ENCODE peak calls at places on chromosomes 13 and 19, in seven cellular contexts. One of them, this sample, is unnamed.

GRCh38 chr19:51166846-51167490 is 24.9 kb downstream of the SIGLEC7 start:
- DNase-seq in K562: no peak
- DNase-seq in SK-N-SH: no peak
- DNase-seq in GM12892: no peak
- DNase-seq in GM12878: no peak
- DNase-seq in HepG2: no peak
- DNase-seq in H1: no peak
- DNase-seq in this sample: no peak

GRCh38 chr13:33642374-33643065 is 175.4 kb upstream of the RFC3 start:
- DNase-seq in K562: no peak
- DNase-seq in SK-N-SH: no peak
- DNase-seq in GM12892: no peak
- DNase-seq in GM12878: no peak
- DNase-seq in HepG2: peak; percentile 99
- DNase-seq in H1: no peak
- DNase-seq in this sample: no peak

GRCh38 chr19:15702590-15702930 is 25.3 kb upstream of the OR10H2 start:
- DNase-seq in K562: peak; percentile 28
- DNase-seq in SK-N-SH: peak; percentile 31
- DNase-seq in GM12892: no peak
- DNase-seq in GM12878: no peak
- DNase-seq in HepG2: peak; percentile 83
- DNase-seq in H1: no peak
- DNase-seq in this sample: no peak

GRCh38 chr13:28161370-28161769 is 23.0 kb downstream of the PAN3 start:
- DNase-seq in K562: no peak
- DNase-seq in SK-N-SH: no peak
- DNase-seq in GM12892: no peak
- DNase-seq in GM12878: no peak
- DNase-seq in HepG2: peak; percentile 68
- DNase-seq in H1: no peak
- DNase-seq in this sample: no peak

GRCh38 chr13:19890030-19890429 is 26.6 kb upstream of the ZMYM5 start:
- DNase-seq in K562: no peak
- DNase-seq in SK-N-SH: no peak
- DNase-seq in GM12892: no peak
- DNase-seq in GM12878: no peak
- DNase-seq in HepG2: no peak
- DNase-seq in H1: no peak
- DNase-seq in this sample: no peak

GRCh38 chr19:3784607-3785463 is 1.3 kb downstream of the MATK start:
- DNase-seq in K562: no peak
- DNase-seq in SK-N-SH: no peak
- DNase-seq in GM12892: no peak
- DNase-seq in GM12878: no peak
- DNase-seq in HepG2: no peak
- DNase-seq in H1: no peak
- DNase-seq in this sample: no peak

GRCh38 chr19:35777411-35777841 is 2.1 kb downstream of the ARHGAP33 start:
- DNase-seq in K562: no peak
- DNase-seq in SK-N-SH: no peak
- DNase-seq in GM12892: no peak
- DNase-seq in GM12878: no peak
- DNase-seq in HepG2: peak; percentile 46
- DNase-seq in H1: no peak
- DNase-seq in this sample: no peak

GRCh38 chr19:52601025-52601973 is 31.2 kb downstream of the ZNF701 start:
- DNase-seq in K562: peak; percentile 93
- DNase-seq in SK-N-SH: peak; percentile 95
- DNase-seq in GM12892: peak; percentile 84
- DNase-seq in GM12878: peak; percentile 60
- DNase-seq in HepG2: peak; percentile 74
- DNase-seq in H1: peak; percentile 46
- DNase-seq in this sample: peak; percentile 79

GRCh38 chr13:75760182-75760981 is 124.3 kb downstream of the LMO7 start:
- DNase-seq in K562: no peak
- DNase-seq in SK-N-SH: no peak
- DNase-seq in GM12892: no peak
- DNase-seq in GM12878: no peak
- DNase-seq in HepG2: peak; percentile 98
- DNase-seq in H1: no peak
- DNase-seq in this sample: no peak

GRCh38 chr19:12205296-12205695 is 42.4 kb downstream of the ZNF136 start:
- DNase-seq in K562: no peak
- DNase-seq in SK-N-SH: no peak
- DNase-seq in GM12892: no peak
- DNase-seq in GM12878: no peak
- DNase-seq in HepG2: no peak
- DNase-seq in H1: no peak
- DNase-seq in this sample: no peak

GRCh38 chr19:12064266-12065099 is at the start of gene ZNF844:
- DNase-seq in K562: peak; percentile 80
- DNase-seq in SK-N-SH: peak; percentile 97
- DNase-seq in GM12892: peak; percentile 82
- DNase-seq in GM12878: peak; percentile 48
- DNase-seq in HepG2: peak; percentile 82
- DNase-seq in H1: peak; percentile 75
- DNase-seq in this sample: peak; percentile 80

GRCh38 chr13:25046985-25047660 is 48.8 kb upstream of the PABPC3 start:
- DNase-seq in K562: no peak
- DNase-seq in SK-N-SH: peak; percentile 57
- DNase-seq in GM12892: no peak
- DNase-seq in GM12878: no peak
- DNase-seq in HepG2: no peak
- DNase-seq in H1: no peak
- DNase-seq in this sample: no peak

GRCh38 chr13:65943024-65943423 is 1287.1 kb downstream of the PCDH9 start:
- DNase-seq in K562: no peak
- DNase-seq in SK-N-SH: no peak
- DNase-seq in GM12892: no peak
- DNase-seq in GM12878: no peak
- DNase-seq in HepG2: no peak
- DNase-seq in H1: no peak
- DNase-seq in this sample: no peak

GRCh38 chr13:48831248-48831647 is 144.5 kb upstream of the FNDC3A start:
- DNase-seq in K562: no peak
- DNase-seq in SK-N-SH: no peak
- DNase-seq in GM12892: no peak
- DNase-seq in GM12878: peak; percentile 16
- DNase-seq in HepG2: no peak
- DNase-seq in H1: no peak
- DNase-seq in this sample: no peak

GRCh38 chr19:54275951-54276350 is 5.0 kb downstream of the LILRB2 start:
- DNase-seq in K562: no peak
- DNase-seq in SK-N-SH: no peak
- DNase-seq in GM12892: no peak
- DNase-seq in GM12878: no peak
- DNase-seq in HepG2: no peak
- DNase-seq in H1: no peak
- DNase-seq in this sample: no peak

GRCh38 chr13:110592670-110593069 is 22.7 kb upstream of the NAXD start:
- DNase-seq in K562: no peak
- DNase-seq in SK-N-SH: no peak
- DNase-seq in GM12892: no peak
- DNase-seq in GM12878: no peak
- DNase-seq in HepG2: no peak
- DNase-seq in H1: no peak
- DNase-seq in this sample: no peak

GRCh38 chr19:15008308-15008707 is 28.6 kb upstream of the SLC1A6 start:
- DNase-seq in K562: no peak
- DNase-seq in SK-N-SH: no peak
- DNase-seq in GM12892: no peak
- DNase-seq in GM12878: no peak
- DNase-seq in HepG2: no peak
- DNase-seq in H1: no peak
- DNase-seq in this sample: no peak

GRCh38 chr13:21033224-21033855 is 28.0 kb downstream of the LATS2 start:
- DNase-seq in K562: no peak
- DNase-seq in SK-N-SH: no peak
- DNase-seq in GM12892: no peak
- DNase-seq in GM12878: no peak
- DNase-seq in HepG2: no peak
- DNase-seq in H1: no peak
- DNase-seq in this sample: no peak

GRCh38 chr19:18397242-18398202 is at the start of gene LRRC25:
- DNase-seq in K562: peak; percentile 78
- DNase-seq in SK-N-SH: peak; percentile 63
- DNase-seq in GM12892: no peak
- DNase-seq in GM12878: no peak
- DNase-seq in HepG2: no peak
- DNase-seq in H1: no peak
- DNase-seq in this sample: no peak
- TF ChIP-seq POLR2AphosphoS5 in K562: no peak
- TF ChIP-seq POLR2AphosphoS5 in SK-N-SH: no peak
- TF ChIP-seq POLR2AphosphoS5 in GM12892: no peak
- TF ChIP-seq POLR2AphosphoS5 in GM12878: no peak
- TF ChIP-seq POLR2AphosphoS5 in HepG2: no peak
- TF ChIP-seq POLR2AphosphoS5 in H1: no peak
- TF ChIP-seq POLR2AphosphoS5 in this sample: peak; percentile 36

DNA sequence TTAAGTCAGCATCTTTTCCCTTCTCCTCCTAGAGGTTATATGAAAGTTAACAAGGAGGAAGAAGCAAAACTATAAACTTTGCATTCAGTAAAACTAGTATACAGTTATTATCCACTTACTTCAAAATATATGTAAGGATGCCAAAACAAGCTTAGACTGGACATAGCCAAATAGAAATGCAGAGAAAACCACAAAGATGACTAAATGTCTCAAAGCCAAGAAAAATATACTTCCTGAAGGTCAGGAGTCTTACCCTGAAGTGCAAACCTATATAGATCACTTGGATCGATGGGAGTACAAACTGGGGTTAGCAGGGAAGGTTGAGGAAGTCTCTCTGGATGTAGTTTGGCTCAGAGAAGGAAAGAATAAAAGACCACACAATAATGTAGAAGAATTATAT is 112.2 kb upstream of the RXFP2 start:
- DNase-seq in K562: no peak
- DNase-seq in SK-N-SH: no peak
- DNase-seq in GM12892: no peak
- DNase-seq in GM12878: no peak
- DNase-seq in HepG2: no peak
- DNase-seq in H1: no peak
- DNase-seq in this sample: no peak
- TF ChIP-seq TAF1 in K562: no peak
- TF ChIP-seq TAF1 in SK-N-SH: no peak
- TF ChIP-seq TAF1 in GM12892: no peak
- TF ChIP-seq TAF1 in GM12878: no peak
- TF ChIP-seq TAF1 in HepG2: no peak
- TF ChIP-seq TAF1 in H1: no peak
- TF ChIP-seq TAF1 in this sample: no peak

GRCh38 chr13:54640719-54641118 is 1612.1 kb downstream of the OLFM4 start:
- DNase-seq in K562: no peak
- DNase-seq in SK-N-SH: no peak
- DNase-seq in GM12892: no peak
- DNase-seq in GM12878: no peak
- DNase-seq in HepG2: no peak
- DNase-seq in H1: no peak
- DNase-seq in this sample: no peak

GRCh38 chr13:54633461-54633860 is 1604.8 kb downstream of the OLFM4 start:
- DNase-seq in K562: no peak
- DNase-seq in SK-N-SH: no peak
- DNase-seq in GM12892: no peak
- DNase-seq in GM12878: no peak
- DNase-seq in HepG2: no peak
- DNase-seq in H1: no peak
- DNase-seq in this sample: no peak

GRCh38 chr13:54636231-54636630 is 1607.6 kb downstream of the OLFM4 start:
- DNase-seq in K562: no peak
- DNase-seq in SK-N-SH: no peak
- DNase-seq in GM12892: no peak
- DNase-seq in GM12878: no peak
- DNase-seq in HepG2: no peak
- DNase-seq in H1: no peak
- DNase-seq in this sample: no peak

GRCh38 chr13:54637377-54637776 is 1608.8 kb downstream of the OLFM4 start:
- DNase-seq in K562: no peak
- DNase-seq in SK-N-SH: no peak
- DNase-seq in GM12892: no peak
- DNase-seq in GM12878: no peak
- DNase-seq in HepG2: peak; percentile 29
- DNase-seq in H1: no peak
- DNase-seq in this sample: no peak
- TF ChIP-seq POLR2AphosphoS5 in K562: no peak
- TF ChIP-seq POLR2AphosphoS5 in SK-N-SH: no peak
- TF ChIP-seq POLR2AphosphoS5 in GM12892: no peak
- TF ChIP-seq POLR2AphosphoS5 in GM12878: no peak
- TF ChIP-seq POLR2AphosphoS5 in HepG2: no peak
- TF ChIP-seq POLR2AphosphoS5 in H1: no peak
- TF ChIP-seq POLR2AphosphoS5 in this sample: no peak

GRCh38 chr19:10800488-10800887 is 35.5 kb downstream of the TMED1 start:
- DNase-seq in K562: no peak
- DNase-seq in SK-N-SH: no peak
- DNase-seq in GM12892: no peak
- DNase-seq in GM12878: no peak
- DNase-seq in HepG2: no peak
- DNase-seq in H1: no peak
- DNase-seq in this sample: no peak

GRCh38 chr19:10796653-10797052 is 39.4 kb downstream of the TMED1 start:
- DNase-seq in K562: no peak
- DNase-seq in SK-N-SH: no peak
- DNase-seq in GM12892: no peak
- DNase-seq in GM12878: no peak
- DNase-seq in HepG2: no peak
- DNase-seq in H1: no peak
- DNase-seq in this sample: no peak

GRCh38 chr19:10797078-10797477 is 38.9 kb downstream of the TMED1 start:
- DNase-seq in K562: no peak
- DNase-seq in SK-N-SH: no peak
- DNase-seq in GM12892: no peak
- DNase-seq in GM12878: no peak
- DNase-seq in HepG2: no peak
- DNase-seq in H1: no peak
- DNase-seq in this sample: no peak

GRCh38 chr19:10802479-10802878 is 33.5 kb downstream of the TMED1 start:
- DNase-seq in K562: no peak
- DNase-seq in SK-N-SH: no peak
- DNase-seq in GM12892: no peak
- DNase-seq in GM12878: no peak
- DNase-seq in HepG2: no peak
- DNase-seq in H1: no peak
- DNase-seq in this sample: no peak

DNA sequence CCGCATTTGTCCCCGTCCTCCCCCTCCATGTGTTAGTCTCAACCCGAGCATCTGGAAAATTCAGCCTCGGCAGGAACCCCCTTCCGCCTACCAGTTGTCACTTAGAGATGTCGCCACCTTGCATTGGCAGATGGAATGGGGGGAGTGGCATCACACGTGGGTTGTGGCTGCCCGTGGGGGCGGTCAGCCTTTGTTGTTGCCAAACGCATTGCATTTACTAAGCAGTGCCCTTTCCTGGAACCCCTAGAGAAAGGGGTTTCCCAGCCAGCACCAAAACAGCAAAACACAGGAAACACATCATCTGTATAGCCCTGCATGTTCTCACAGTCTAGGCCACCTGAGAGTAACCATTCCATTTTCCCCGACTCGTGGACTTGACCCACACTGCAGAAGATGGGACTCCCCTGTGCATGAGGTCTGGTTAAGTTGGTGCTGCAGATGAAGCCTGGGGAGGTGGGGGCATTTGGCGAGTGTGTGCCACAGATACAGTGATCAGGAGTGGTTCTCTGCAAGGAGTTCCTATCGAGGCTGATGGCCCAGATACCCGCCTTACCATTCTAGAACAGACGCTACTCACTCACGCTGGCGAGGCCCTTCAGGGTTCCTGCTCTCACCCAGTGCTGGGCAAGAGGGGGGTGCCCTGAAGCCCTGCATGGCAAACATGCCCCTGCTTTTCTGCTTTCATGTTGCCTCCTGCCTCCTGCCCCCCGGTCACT is 38.3 kb downstream of the TMED1 start:
- DNase-seq in K562: no peak
- DNase-seq in SK-N-SH: peak; percentile 25
- DNase-seq in GM12892: peak; percentile 47
- DNase-seq in GM12878: peak; percentile 74
- DNase-seq in HepG2: no peak
- DNase-seq in H1: no peak
- DNase-seq in this sample: no peak
- TF ChIP-seq TAF1 in K562: no peak
- TF ChIP-seq TAF1 in SK-N-SH: no peak
- TF ChIP-seq TAF1 in GM12892: no peak
- TF ChIP-seq TAF1 in GM12878: no peak
- TF ChIP-seq TAF1 in HepG2: no peak
- TF ChIP-seq TAF1 in H1: no peak
- TF ChIP-seq TAF1 in this sample: no peak

This sample was measured in GM12891.